ENCODE peak calls at places on chromosomes 1 and 21, in ten cellular contexts. W is activated CD4-positive, CD25-positive, alpha-beta regulatory T cell; A is HTR-8/SVneo; O is AG09319; C is stimulated activated CD4-positive, alpha-beta T cell treated with anti-CD3 and anti-CD28 coated beads, TNF-alpha, amount 100 ng/mL, for 48 hours; R is esophagus squamous epithelium; I is hepatocyte; N is activated CD4-positive, alpha-beta T cell treated with anti-CD3 and anti-CD28 coated beads, Interleukin-2, amount 50 U/mL, for 4 hours; F is HS-27A; J is GM23338. Y is an unnamed sample.

GRCh38 chr1:19828546-19828945 is 13.5 kb upstream of the RNF186 start:
- DNase-seq in W (no peak), A (no peak), O (no peak), C (no peak), R (no peak), I (peak), N (no peak), F (no peak), J (no peak), Y (no peak)

GRCh38 chr21:42089665-42090310 is 18.7 kb downstream of the UMODL1 start:
- DNase-seq in W (no peak), A (no peak), O (no peak), C (no peak), R (no peak), I (no peak), N (no peak), F (no peak), J (no peak), Y (no peak)

GRCh38 chr1:112877741-112878140 is 78.3 kb downstream of the SLC16A1 start:
- DNase-seq in W (no peak), A (no peak), O (peak), C (no peak), R (no peak), I (no peak), N (no peak), F (no peak), J (no peak), Y (no peak)

GRCh38 chr1:167566766-167567165 is 13.2 kb upstream of the CREG1 start:
- DNase-seq in W (no peak), A (no peak), O (no peak), C (no peak), R (no peak), I (no peak), N (no peak), F (no peak), J (no peak), Y (no peak)

GRCh38 chr21:42159560-42160110 is 59.3 kb upstream of the ABCG1 start:
- DNase-seq in W (no peak), A (no peak), O (no peak), C (no peak), R (no peak), I (no peak), N (no peak), F (no peak), J (no peak), Y (no peak)

GRCh38 chr1:78104322-78104721 is 58.6 kb downstream of the GIPC2 start:
- DNase-seq in W (no peak), A (no peak), O (no peak), C (no peak), R (no peak), I (no peak), N (no peak), F (peak), J (no peak), Y (no peak)

GRCh38 chr1:30982937-30983336 is 74.4 kb upstream of the SDC3 start:
- DNase-seq in W (no peak), A (no peak), O (peak), C (no peak), R (no peak), I (no peak), N (no peak), F (no peak), J (no peak), Y (no peak)

GRCh38 chr1:116139592-116140134 is 28.5 kb downstream of the MAB21L3 start:
- DNase-seq in W (no peak), A (no peak), O (no peak), C (no peak), R (no peak), I (no peak), N (no peak), F (no peak), J (no peak), Y (no peak)

GRCh38 chr1:153627797-153628626 is at the start of gene S100A1:
- DNase-seq in W (no peak), A (no peak), O (no peak), C (no peak), R (no peak), I (no peak), N (no peak), F (no peak), J (no peak), Y (no peak)

GRCh38 chr1:218852541-218852940 is 321.1 kb upstream of the LYPLAL1 start:
- DNase-seq in W (no peak), A (no peak), O (no peak), C (no peak), R (no peak), I (no peak), N (no peak), F (no peak), J (no peak), Y (no peak)

GRCh38 chr1:2204384-2205190 is 10.0 kb upstream of the FAAP20 start:
- DNase-seq in W (peak), A (peak), O (no peak), C (no peak), R (no peak), I (peak), N (no peak), F (no peak), J (peak), Y (peak)

GRCh38 chr1:221979461-221980032 is 237.7 kb upstream of the DUSP10 start:
- DNase-seq in W (no peak), A (no peak), O (no peak), C (no peak), R (no peak), I (no peak), N (no peak), F (no peak), J (peak), Y (no peak)

GRCh38 chr21:31132574-31133242 is 94.4 kb upstream of the KRTAP19-8 start:
- DNase-seq in W (peak), A (no peak), O (no peak), C (peak), R (no peak), I (no peak), N (peak), F (no peak), J (no peak), Y (no peak)

GRCh38 chr1:151511636-151512215 is 539 bp downstream of the CGN start:
- DNase-seq in W (peak), A (no peak), O (no peak), C (no peak), R (no peak), I (peak), N (peak), F (no peak), J (peak), Y (peak)

GRCh38 chr21:34639882-34640788 is 25.2 kb upstream of the RCAN1 start:
- DNase-seq in W (no peak), A (no peak), O (no peak), C (no peak), R (no peak), I (no peak), N (peak), F (no peak), J (no peak), Y (no peak)

GRCh38 chr1:227357229-227358078 is 39.2 kb upstream of the CDC42BPA start:
- DNase-seq in W (no peak), A (peak), O (peak), C (no peak), R (no peak), I (peak), N (no peak), F (peak), J (peak), Y (peak)

GRCh38 chr21:36859744-36860501 is 106.5 kb downstream of the HLCS start:
- DNase-seq in W (peak), A (peak), O (no peak), C (peak), R (no peak), I (peak), N (no peak), F (peak), J (peak), Y (peak)

GRCh38 chr21:44795342-44795741 is 6.3 kb downstream of the UBE2G2 start:
- DNase-seq in W (no peak), A (no peak), O (no peak), C (no peak), R (no peak), I (no peak), N (no peak), F (no peak), J (no peak), Y (no peak)

GRCh38 chr1:58434587-58434986 is 111.9 kb downstream of the OMA1 start:
- DNase-seq in W (no peak), A (no peak), O (no peak), C (no peak), R (no peak), I (no peak), N (no peak), F (no peak), J (no peak), Y (no peak)

GRCh38 chr21:39087238-39087975 is 95.8 kb downstream of the PSMG1 start:
- DNase-seq in W (no peak), A (no peak), O (no peak), C (no peak), R (no peak), I (no peak), N (no peak), F (no peak), J (no peak), Y (no peak)

GRCh38 chr1:173161510-173162221 is 45.5 kb downstream of the TNFSF4 start:
- DNase-seq in W (no peak), A (no peak), O (no peak), C (no peak), R (no peak), I (no peak), N (no peak), F (peak), J (no peak), Y (no peak)

GRCh38 chr1:247337250-247337746 is 5.6 kb upstream of the ZNF496 start:
- DNase-seq in W (no peak), A (peak), O (no peak), C (no peak), R (no peak), I (no peak), N (no peak), F (no peak), J (no peak), Y (no peak)

GRCh38 chr1:14903922-14904321 is 249.6 kb upstream of the TMEM51 start:
- DNase-seq in W (no peak), A (no peak), O (no peak), C (no peak), R (no peak), I (no peak), N (no peak), F (no peak), J (no peak), Y (no peak)

GRCh38 chr1:32031578-32032286 is 18.1 kb downstream of the KHDRBS1 start:
- DNase-seq in W (no peak), A (peak), O (no peak), C (no peak), R (no peak), I (peak), N (no peak), F (peak), J (no peak), Y (no peak)

GRCh38 chr1:203274603-203275381 is 30.5 kb upstream of the BTG2 start:
- DNase-seq in W (no peak), A (no peak), O (no peak), C (no peak), R (no peak), I (peak), N (no peak), F (no peak), J (no peak), Y (no peak)

GRCh38 chr1:238334170-238334569 is 443.4 kb upstream of the ZP4 start:
- DNase-seq in W (no peak), A (no peak), O (no peak), C (no peak), R (no peak), I (no peak), N (no peak), F (no peak), J (no peak), Y (no peak)

GRCh38 chr1:232367293-232367692 is 262.6 kb downstream of the SIPA1L2 start:
- DNase-seq in W (no peak), A (no peak), O (no peak), C (no peak), R (no peak), I (peak), N (no peak), F (no peak), J (peak), Y (no peak)

GRCh38 chr1:51044199-51044598 is 57.8 kb upstream of the C1orf185 start:
- DNase-seq in W (no peak), A (no peak), O (no peak), C (no peak), R (no peak), I (no peak), N (no peak), F (no peak), J (no peak), Y (no peak)

GRCh38 chr1:46211051-46211450 is 7.9 kb downstream of the LURAP1 start:
- DNase-seq in W (no peak), A (no peak), O (no peak), C (no peak), R (no peak), I (no peak), N (no peak), F (no peak), J (no peak), Y (no peak)

GRCh38 chr1:9375912-9376311 is 83.2 kb downstream of the SPSB1 start:
- DNase-seq in W (no peak), A (no peak), O (no peak), C (no peak), R (no peak), I (no peak), N (no peak), F (no peak), J (no peak), Y (no peak)

GRCh38 chr1:171172471-171172870 is 12.6 kb upstream of the FMO2 start:
- DNase-seq in W (no peak), A (no peak), O (no peak), C (no peak), R (no peak), I (no peak), N (no peak), F (no peak), J (no peak), Y (no peak)

GRCh38 chr21:41916888-41917433 is 36.9 kb downstream of the C2CD2 start:
- DNase-seq in W (no peak), A (no peak), O (no peak), C (no peak), R (no peak), I (no peak), N (no peak), F (no peak), J (no peak), Y (no peak)

GRCh38 chr1:114113801-114114750 is 39.6 kb downstream of the SYT6 start:
- DNase-seq in W (no peak), A (peak), O (no peak), C (no peak), R (no peak), I (no peak), N (no peak), F (peak), J (no peak), Y (no peak)

GRCh38 chr1:201026234-201026633 is 2.7 kb upstream of the KIF21B start:
- DNase-seq in W (no peak), A (no peak), O (no peak), C (no peak), R (no peak), I (no peak), N (no peak), F (no peak), J (no peak), Y (no peak)

GRCh38 chr1:111062081-111062480 is 77.8 kb downstream of the DRAM2 start:
- DNase-seq in W (no peak), A (no peak), O (no peak), C (no peak), R (no peak), I (no peak), N (no peak), F (no peak), J (no peak), Y (no peak)